ENCODE peak calls at places on chromosomes 12 and 14, in eight cellular contexts. K is IMR-90; U is Right ventricle myocardium superior; O is left lung; Z is thoracic aorta; H is Right ventricle myocardium inferior; P is activated CD8-positive, alpha-beta T cell treated with anti-CD3 and anti-CD28 coated beads, Interleukin-2, amount 10 ng/mL, durations not matched to agents 7 days and 5 days; B is naive B cell. M is an unnamed sample.

GRCh38 chr14:24461336-24461735 is 18.8 kb upstream of the SDR39U1 start:
- ATAC-seq in K (no peak), U (no peak), O (no peak), Z (no peak), H (no peak), P (no peak), B (no peak), M (no peak)

GRCh38 chr14:95691591-95691990 is 5.4 kb downstream of the TCL1B start:
- ATAC-seq in K (no peak), U (no peak), O (no peak), Z (no peak), H (no peak), P (no peak), B (no peak), M (no peak)

GRCh38 chr14:61120576-61120975 is 139.5 kb downstream of the SLC38A6 start:
- ATAC-seq in K (no peak), U (no peak), O (no peak), Z (no peak), H (no peak), P (no peak), B (no peak), M (peak)

GRCh38 chr12:111182391-111182790 is 186.5 kb downstream of the PHETA1 start:
- ATAC-seq in K (no peak), U (peak), O (no peak), Z (no peak), H (no peak), P (no peak), B (no peak), M (no peak)

GRCh38 chr14:32087173-32087861 is 10.2 kb downstream of the ARHGAP5 start:
- ATAC-seq in K (no peak), U (no peak), O (peak), Z (no peak), H (no peak), P (no peak), B (no peak), M (no peak)

GRCh38 chr12:132110677-132111076 is 33.4 kb downstream of the DDX51 start:
- ATAC-seq in K (no peak), U (no peak), O (no peak), Z (no peak), H (no peak), P (no peak), B (no peak), M (no peak)

GRCh38 chr12:92123780-92124707 is 21.6 kb downstream of the BTG1 start:
- ATAC-seq in K (peak), U (no peak), O (peak), Z (no peak), H (no peak), P (peak), B (peak), M (peak)

GRCh38 chr14:45201908-45202307 is 51.1 kb downstream of the MIS18BP1 start:
- ATAC-seq in K (peak), U (no peak), O (no peak), Z (no peak), H (no peak), P (peak), B (peak), M (peak)

GRCh38 chr12:122659579-122659978 is 43.6 kb downstream of the HCAR2 start:
- ATAC-seq in K (no peak), U (peak), O (no peak), Z (no peak), H (peak), P (no peak), B (no peak), M (no peak)

GRCh38 chr12:110170535-110171185 is 46.5 kb downstream of the IFT81 start:
- ATAC-seq in K (no peak), U (peak), O (no peak), Z (no peak), H (peak), P (no peak), B (no peak), M (no peak)

GRCh38 chr12:115771065-115771464 is 506.4 kb downstream of the MED13L start:
- ATAC-seq in K (no peak), U (peak), O (no peak), Z (no peak), H (no peak), P (no peak), B (no peak), M (no peak)

GRCh38 chr12:12010277-12011031 is 60.3 kb upstream of the BCL2L14 start:
- ATAC-seq in K (peak), U (peak), O (peak), Z (peak), H (peak), P (peak), B (peak), M (peak)

GRCh38 chr12:11757531-11757930 is 108.1 kb downstream of the ETV6 start:
- ATAC-seq in K (no peak), U (no peak), O (no peak), Z (no peak), H (no peak), P (no peak), B (no peak), M (no peak)

GRCh38 chr12:76698966-76699365 is 64.9 kb upstream of the ZDHHC17 start:
- ATAC-seq in K (no peak), U (no peak), O (no peak), Z (no peak), H (no peak), P (no peak), B (no peak), M (no peak)

GRCh38 chr14:64721391-64721791 is 17.2 kb downstream of the PLEKHG3 start:
- ATAC-seq in K (no peak), U (peak), O (peak), Z (peak), H (peak), P (no peak), B (no peak), M (no peak)

GRCh38 chr12:101927999-101928398 is 50.6 kb downstream of the DRAM1 start:
- ATAC-seq in K (no peak), U (no peak), O (no peak), Z (no peak), H (no peak), P (no peak), B (no peak), M (no peak)

GRCh38 chr14:45298427-45299117 is 45.6 kb upstream of the MIS18BP1 start:
- ATAC-seq in K (no peak), U (no peak), O (no peak), Z (no peak), H (no peak), P (no peak), B (no peak), M (peak)

GRCh38 chr12:13386269-13387039 is 189.9 kb downstream of the EMP1 start:
- ATAC-seq in K (no peak), U (no peak), O (no peak), Z (no peak), H (no peak), P (no peak), B (no peak), M (no peak)

GRCh38 chr12:32293808-32294419 is 105.4 kb upstream of the FGD4 start:
- ATAC-seq in K (no peak), U (no peak), O (no peak), Z (no peak), H (no peak), P (no peak), B (no peak), M (no peak)

GRCh38 chr12:45989277-45989856 is 1.0 kb downstream of the SCAF11 start:
- ATAC-seq in K (peak), U (peak), O (peak), Z (no peak), H (peak), P (peak), B (peak), M (peak)

GRCh38 chr12:131723532-131723931 is 12.6 kb downstream of the SFSWAP start:
- ATAC-seq in K (no peak), U (no peak), O (no peak), Z (no peak), H (no peak), P (no peak), B (no peak), M (no peak)

GRCh38 chr14:76832503-76832988 is 6.3 kb downstream of the LRRC74A start:
- ATAC-seq in K (no peak), U (peak), O (peak), Z (no peak), H (peak), P (no peak), B (no peak), M (no peak)

GRCh38 chr14:23376477-23377200 is at the start of gene CMTM5:
- ATAC-seq in K (peak), U (peak), O (peak), Z (no peak), H (peak), P (no peak), B (no peak), M (no peak)

GRCh38 chr14:23306412-23307145 is at the start of gene BCL2L2:
- ATAC-seq in K (peak), U (peak), O (peak), Z (peak), H (peak), P (no peak), B (no peak), M (no peak)

GRCh38 chr12:110065540-110065939 is 17.2 kb upstream of the C12orf76 start:
- ATAC-seq in K (no peak), U (no peak), O (no peak), Z (no peak), H (no peak), P (no peak), B (no peak), M (peak)

GRCh38 chr14:55749201-55749812 is 169.3 kb downstream of the KTN1 start:
- ATAC-seq in K (peak), U (no peak), O (no peak), Z (no peak), H (no peak), P (no peak), B (no peak), M (no peak)

GRCh38 chr14:61923348-61923747 is 161.1 kb downstream of the SNAPC1 start:
- ATAC-seq in K (peak), U (no peak), O (peak), Z (no peak), H (no peak), P (no peak), B (no peak), M (no peak)

GRCh38 chr14:68191567-68192321 is 372.2 kb downstream of the RAD51B start:
- ATAC-seq in K (no peak), U (peak), O (peak), Z (no peak), H (no peak), P (no peak), B (no peak), M (no peak)

GRCh38 chr14:101364503-101365328 is 196.6 kb upstream of the DIO3 start:
- ATAC-seq in K (no peak), U (no peak), O (peak), Z (peak), H (no peak), P (no peak), B (no peak), M (no peak)

GRCh38 chr12:57049890-57050289 is at the start of gene MYO1A:
- ATAC-seq in K (peak), U (no peak), O (peak), Z (no peak), H (no peak), P (no peak), B (no peak), M (no peak)

GRCh38 chr14:31196839-31197477 is 10.6 kb downstream of the HECTD1 start:
- ATAC-seq in K (no peak), U (no peak), O (peak), Z (no peak), H (no peak), P (no peak), B (peak), M (no peak)

GRCh38 chr14:54699087-54699530 is 132.2 kb downstream of the SAMD4A start:
- ATAC-seq in K (peak), U (peak), O (peak), Z (no peak), H (peak), P (no peak), B (no peak), M (no peak)

GRCh38 chr12:94379479-94380113 is 80.1 kb downstream of the CEP83 start:
- ATAC-seq in K (no peak), U (no peak), O (no peak), Z (no peak), H (no peak), P (no peak), B (no peak), M (peak)

GRCh38 chr14:53180272-53181221 is 27.4 kb upstream of the DDHD1 start:
- ATAC-seq in K (peak), U (no peak), O (no peak), Z (no peak), H (no peak), P (no peak), B (peak), M (peak)